ENCODE peak calls at places on chromosomes 7 and 10, in eight cellular contexts. One of them, this sample, is unnamed.

GRCh38 chr10:50033481-50033880 is 34.3 kb upstream of the WASHC2A start:
- DNase-seq in cardiac muscle cell: no peak
- DNase-seq in upper lobe of right lung: no peak
- DNase-seq in A549: no peak
- DNase-seq in effector memory CD4-positive, alpha-beta T cell: no peak
- DNase-seq in lower leg skin: no peak
- DNase-seq in psoas muscle: no peak
- DNase-seq in CD8-positive, alpha-beta memory T cell: no peak
- DNase-seq in this sample: no peak

GRCh38 chr7:113267271-113267670 is 148.9 kb upstream of the SMIM30 start:
- DNase-seq in effector memory CD4-positive, alpha-beta T cell: no peak
- DNase-seq in lower leg skin: no peak
- DNase-seq in upper lobe of right lung: no peak
- DNase-seq in A549: no peak
- DNase-seq in psoas muscle: no peak
- DNase-seq in CD8-positive, alpha-beta memory T cell: no peak
- DNase-seq in cardiac muscle cell: no peak
- DNase-seq in this sample: no peak

GRCh38 chr10:43965033-43965917 is 316.6 kb upstream of the ZNF32 start:
- DNase-seq in CD8-positive, alpha-beta memory T cell: no peak
- DNase-seq in A549: no peak
- DNase-seq in psoas muscle: no peak
- DNase-seq in cardiac muscle cell: no peak
- DNase-seq in upper lobe of right lung: peak
- DNase-seq in effector memory CD4-positive, alpha-beta T cell: no peak
- DNase-seq in lower leg skin: no peak
- DNase-seq in this sample: no peak

GRCh38 chr7:20435305-20435704 is 104.6 kb downstream of the ITGB8 start:
- DNase-seq in effector memory CD4-positive, alpha-beta T cell: no peak
- DNase-seq in lower leg skin: peak
- DNase-seq in psoas muscle: peak
- DNase-seq in upper lobe of right lung: no peak
- DNase-seq in cardiac muscle cell: peak
- DNase-seq in A549: no peak
- DNase-seq in CD8-positive, alpha-beta memory T cell: no peak
- DNase-seq in this sample: no peak

GRCh38 chr7:144830811-144831210 is 5.0 kb downstream of the TPK1 start:
- DNase-seq in CD8-positive, alpha-beta memory T cell: no peak
- DNase-seq in lower leg skin: no peak
- DNase-seq in upper lobe of right lung: no peak
- DNase-seq in A549: no peak
- DNase-seq in psoas muscle: no peak
- DNase-seq in effector memory CD4-positive, alpha-beta T cell: no peak
- DNase-seq in cardiac muscle cell: no peak
- DNase-seq in this sample: no peak

GRCh38 chr10:50310560-50311174 is 59.4 kb upstream of the ASAH2 start:
- DNase-seq in A549: peak
- DNase-seq in upper lobe of right lung: no peak
- DNase-seq in cardiac muscle cell: peak
- DNase-seq in effector memory CD4-positive, alpha-beta T cell: no peak
- DNase-seq in lower leg skin: no peak
- DNase-seq in psoas muscle: no peak
- DNase-seq in CD8-positive, alpha-beta memory T cell: no peak
- DNase-seq in this sample: no peak

GRCh38 chr7:71325151-71325550 is 193.2 kb downstream of the GALNT17 start:
- DNase-seq in cardiac muscle cell: no peak
- DNase-seq in CD8-positive, alpha-beta memory T cell: no peak
- DNase-seq in psoas muscle: no peak
- DNase-seq in effector memory CD4-positive, alpha-beta T cell: no peak
- DNase-seq in upper lobe of right lung: no peak
- DNase-seq in A549: no peak
- DNase-seq in lower leg skin: no peak
- DNase-seq in this sample: no peak

GRCh38 chr7:100426516-100426915 is 2.0 kb downstream of the ZCWPW1 start:
- DNase-seq in cardiac muscle cell: no peak
- DNase-seq in upper lobe of right lung: no peak
- DNase-seq in A549: no peak
- DNase-seq in lower leg skin: no peak
- DNase-seq in psoas muscle: no peak
- DNase-seq in effector memory CD4-positive, alpha-beta T cell: no peak
- DNase-seq in CD8-positive, alpha-beta memory T cell: no peak
- DNase-seq in this sample: no peak

GRCh38 chr10:23342213-23342884 is 2.2 kb downstream of the C10orf67 start:
- DNase-seq in A549: no peak
- DNase-seq in psoas muscle: no peak
- DNase-seq in cardiac muscle cell: no peak
- DNase-seq in lower leg skin: no peak
- DNase-seq in upper lobe of right lung: no peak
- DNase-seq in effector memory CD4-positive, alpha-beta T cell: peak
- DNase-seq in CD8-positive, alpha-beta memory T cell: no peak
- DNase-seq in this sample: no peak

GRCh38 chr7:99366646-99367045 is 7.9 kb upstream of the ARPC1B start:
- DNase-seq in psoas muscle: peak
- DNase-seq in upper lobe of right lung: no peak
- DNase-seq in A549: no peak
- DNase-seq in lower leg skin: no peak
- DNase-seq in effector memory CD4-positive, alpha-beta T cell: no peak
- DNase-seq in cardiac muscle cell: no peak
- DNase-seq in CD8-positive, alpha-beta memory T cell: no peak
- DNase-seq in this sample: no peak

GRCh38 chr7:26868841-26869505 is 4.6 kb upstream of the SKAP2 start:
- DNase-seq in effector memory CD4-positive, alpha-beta T cell: no peak
- DNase-seq in lower leg skin: no peak
- DNase-seq in psoas muscle: no peak
- DNase-seq in A549: peak
- DNase-seq in cardiac muscle cell: no peak
- DNase-seq in CD8-positive, alpha-beta memory T cell: no peak
- DNase-seq in upper lobe of right lung: no peak
- DNase-seq in this sample: no peak

GRCh38 chr7:139658919-139659675 is 118.7 kb downstream of the HIPK2 start:
- DNase-seq in psoas muscle: no peak
- DNase-seq in cardiac muscle cell: no peak
- DNase-seq in A549: no peak
- DNase-seq in effector memory CD4-positive, alpha-beta T cell: no peak
- DNase-seq in lower leg skin: no peak
- DNase-seq in upper lobe of right lung: no peak
- DNase-seq in CD8-positive, alpha-beta memory T cell: no peak
- DNase-seq in this sample: no peak

GRCh38 chr7:26664735-26665420 is 199.5 kb downstream of the SKAP2 start:
- DNase-seq in psoas muscle: no peak
- DNase-seq in A549: no peak
- DNase-seq in CD8-positive, alpha-beta memory T cell: peak
- DNase-seq in effector memory CD4-positive, alpha-beta T cell: no peak
- DNase-seq in upper lobe of right lung: no peak
- DNase-seq in cardiac muscle cell: no peak
- DNase-seq in lower leg skin: peak
- DNase-seq in this sample: peak

GRCh38 chr7:17041324-17041723 is 159.5 kb upstream of the AGR3 start:
- DNase-seq in cardiac muscle cell: no peak
- DNase-seq in upper lobe of right lung: no peak
- DNase-seq in A549: peak
- DNase-seq in psoas muscle: no peak
- DNase-seq in effector memory CD4-positive, alpha-beta T cell: no peak
- DNase-seq in CD8-positive, alpha-beta memory T cell: no peak
- DNase-seq in lower leg skin: no peak
- DNase-seq in this sample: no peak

GRCh38 chr7:73941836-73942551 is 81.0 kb downstream of the TMEM270 start:
- DNase-seq in effector memory CD4-positive, alpha-beta T cell: no peak
- DNase-seq in cardiac muscle cell: no peak
- DNase-seq in lower leg skin: no peak
- DNase-seq in upper lobe of right lung: no peak
- DNase-seq in psoas muscle: no peak
- DNase-seq in A549: peak
- DNase-seq in CD8-positive, alpha-beta memory T cell: no peak
- DNase-seq in this sample: no peak

GRCh38 chr10:102782698-102783540 is 39.2 kb downstream of the WBP1L start:
- DNase-seq in effector memory CD4-positive, alpha-beta T cell: no peak
- DNase-seq in lower leg skin: peak
- DNase-seq in A549: no peak
- DNase-seq in cardiac muscle cell: peak
- DNase-seq in CD8-positive, alpha-beta memory T cell: no peak
- DNase-seq in upper lobe of right lung: peak
- DNase-seq in psoas muscle: peak
- DNase-seq in this sample: peak

GRCh38 chr10:47025540-47026300 is 114.5 kb downstream of the PTPN20 start:
- DNase-seq in psoas muscle: peak
- DNase-seq in effector memory CD4-positive, alpha-beta T cell: no peak
- DNase-seq in lower leg skin: peak
- DNase-seq in CD8-positive, alpha-beta memory T cell: no peak
- DNase-seq in cardiac muscle cell: no peak
- DNase-seq in upper lobe of right lung: peak
- DNase-seq in A549: no peak
- DNase-seq in this sample: peak

GRCh38 chr7:99235925-99236324 is 28.0 kb upstream of the KPNA7 start:
- DNase-seq in upper lobe of right lung: no peak
- DNase-seq in lower leg skin: no peak
- DNase-seq in A549: no peak
- DNase-seq in psoas muscle: no peak
- DNase-seq in CD8-positive, alpha-beta memory T cell: no peak
- DNase-seq in cardiac muscle cell: no peak
- DNase-seq in effector memory CD4-positive, alpha-beta T cell: no peak
- DNase-seq in this sample: no peak

GRCh38 chr7:1169409-1170368 is 9.7 kb upstream of the ZFAND2A start:
- DNase-seq in psoas muscle: peak
- DNase-seq in effector memory CD4-positive, alpha-beta T cell: peak
- DNase-seq in CD8-positive, alpha-beta memory T cell: peak
- DNase-seq in upper lobe of right lung: peak
- DNase-seq in cardiac muscle cell: peak
- DNase-seq in A549: peak
- DNase-seq in lower leg skin: peak
- DNase-seq in this sample: peak

GRCh38 chr7:124322561-124322960 is 289.7 kb upstream of the TMEM229A start:
- DNase-seq in upper lobe of right lung: no peak
- DNase-seq in effector memory CD4-positive, alpha-beta T cell: no peak
- DNase-seq in A549: no peak
- DNase-seq in lower leg skin: no peak
- DNase-seq in cardiac muscle cell: no peak
- DNase-seq in CD8-positive, alpha-beta memory T cell: no peak
- DNase-seq in psoas muscle: no peak
- DNase-seq in this sample: no peak

GRCh38 chr10:71213761-71214440 is 1.5 kb downstream of the UNC5B start:
- DNase-seq in lower leg skin: no peak
- DNase-seq in upper lobe of right lung: peak
- DNase-seq in psoas muscle: no peak
- DNase-seq in effector memory CD4-positive, alpha-beta T cell: no peak
- DNase-seq in A549: peak
- DNase-seq in CD8-positive, alpha-beta memory T cell: no peak
- DNase-seq in cardiac muscle cell: peak
- DNase-seq in this sample: no peak
- H3K4me3 ChIP-seq in lower leg skin: no peak
- H3K4me3 ChIP-seq in upper lobe of right lung: peak
- H3K4me3 ChIP-seq in psoas muscle: peak
- H3K4me3 ChIP-seq in effector memory CD4-positive, alpha-beta T cell: no peak
- H3K4me3 ChIP-seq in A549: peak
- H3K4me3 ChIP-seq in CD8-positive, alpha-beta memory T cell: no peak
- H3K4me3 ChIP-seq in cardiac muscle cell: peak
- H3K4me3 ChIP-seq in this sample: peak

DNA sequence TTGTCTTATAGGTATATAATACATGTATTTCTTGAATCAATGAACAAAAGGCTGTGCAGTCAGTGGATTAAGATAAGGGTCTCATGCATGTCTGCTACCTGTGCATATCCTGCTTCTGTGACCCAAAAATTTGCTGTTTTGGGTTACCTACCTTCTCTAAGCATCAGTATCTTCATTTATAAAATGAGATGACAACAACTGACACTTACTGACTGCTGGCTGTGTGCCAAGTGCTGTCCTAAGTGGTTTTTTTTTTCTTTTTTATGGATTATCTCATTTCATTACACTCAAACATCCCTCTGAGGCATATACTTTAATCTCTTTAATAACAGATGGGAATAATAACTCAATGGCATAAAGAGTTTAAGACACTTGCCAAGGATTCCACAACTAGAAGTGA is 2.1 kb downstream of the PDK4 start:
- DNase-seq in cardiac muscle cell: no peak
- DNase-seq in effector memory CD4-positive, alpha-beta T cell: no peak
- DNase-seq in lower leg skin: no peak
- DNase-seq in upper lobe of right lung: no peak
- DNase-seq in psoas muscle: peak
- DNase-seq in A549: no peak
- DNase-seq in CD8-positive, alpha-beta memory T cell: no peak
- DNase-seq in this sample: no peak
- H3K4me3 ChIP-seq in cardiac muscle cell: no peak
- H3K4me3 ChIP-seq in effector memory CD4-positive, alpha-beta T cell: no peak
- H3K4me3 ChIP-seq in lower leg skin: peak
- H3K4me3 ChIP-seq in upper lobe of right lung: peak
- H3K4me3 ChIP-seq in psoas muscle: peak
- H3K4me3 ChIP-seq in A549: peak
- H3K4me3 ChIP-seq in CD8-positive, alpha-beta memory T cell: no peak
- H3K4me3 ChIP-seq in this sample: peak

GRCh38 chr7:131330299-131330698 is 2.6 kb downstream of the MKLN1 start:
- DNase-seq in psoas muscle: no peak
- DNase-seq in upper lobe of right lung: no peak
- DNase-seq in cardiac muscle cell: no peak
- DNase-seq in effector memory CD4-positive, alpha-beta T cell: no peak
- DNase-seq in lower leg skin: no peak
- DNase-seq in CD8-positive, alpha-beta memory T cell: no peak
- DNase-seq in A549: no peak
- DNase-seq in this sample: no peak
- H3K4me3 ChIP-seq in psoas muscle: peak
- H3K4me3 ChIP-seq in upper lobe of right lung: peak
- H3K4me3 ChIP-seq in cardiac muscle cell: peak
- H3K4me3 ChIP-seq in effector memory CD4-positive, alpha-beta T cell: no peak
- H3K4me3 ChIP-seq in lower leg skin: no peak
- H3K4me3 ChIP-seq in CD8-positive, alpha-beta memory T cell: peak
- H3K4me3 ChIP-seq in A549: peak
- H3K4me3 ChIP-seq in this sample: peak

DNA sequence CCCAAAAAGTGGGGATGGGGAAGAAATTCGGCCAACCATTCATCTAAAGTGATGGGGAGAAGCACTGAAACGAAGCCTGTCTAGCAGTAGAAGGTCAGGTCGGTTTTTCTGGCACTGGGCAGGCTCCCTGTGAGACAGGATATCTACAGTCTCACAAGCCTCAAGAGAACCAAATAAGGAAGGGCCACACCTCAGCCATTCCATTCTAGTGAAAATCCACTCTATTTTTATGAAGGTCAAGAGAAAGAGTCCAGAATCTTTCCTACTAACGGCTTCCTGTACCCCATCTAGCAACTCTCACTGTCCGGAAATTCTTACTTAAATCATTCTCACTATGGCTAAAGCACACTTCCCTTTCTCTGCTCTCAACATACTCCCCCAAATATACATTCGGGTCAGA is 267.1 kb downstream of the PRPF18 start:
- DNase-seq in psoas muscle: no peak
- DNase-seq in upper lobe of right lung: no peak
- DNase-seq in CD8-positive, alpha-beta memory T cell: no peak
- DNase-seq in cardiac muscle cell: no peak
- DNase-seq in effector memory CD4-positive, alpha-beta T cell: no peak
- DNase-seq in lower leg skin: no peak
- DNase-seq in A549: no peak
- DNase-seq in this sample: no peak
- H3K4me3 ChIP-seq in psoas muscle: no peak
- H3K4me3 ChIP-seq in upper lobe of right lung: no peak
- H3K4me3 ChIP-seq in CD8-positive, alpha-beta memory T cell: no peak
- H3K4me3 ChIP-seq in cardiac muscle cell: no peak
- H3K4me3 ChIP-seq in effector memory CD4-positive, alpha-beta T cell: no peak
- H3K4me3 ChIP-seq in lower leg skin: no peak
- H3K4me3 ChIP-seq in A549: no peak
- H3K4me3 ChIP-seq in this sample: no peak